ENCODE peak calls at places on chromosomes 2 and 18, in five cellular contexts. Y is AG04450, Z is uterus, A is K562, V is psoas muscle. K is an unnamed sample.

GRCh38 chr2:219570194-219570923 is 980 bp downstream of the OBSL1 start:
- DNase-seq in Y (no peak), A (peak), Z (no peak), V (peak), K (no peak)

GRCh38 chr2:128324897-128325410 is 6.3 kb upstream of the HS6ST1 start:
- DNase-seq in V (no peak), Y (no peak), A (no peak), Z (no peak), K (no peak)

GRCh38 chr2:62296833-62297641 is 101.1 kb downstream of the B3GNT2 start:
- DNase-seq in V (no peak), A (peak), Z (no peak), Y (no peak), K (no peak)

GRCh38 chr2:164933751-164934189 is 21.6 kb downstream of the SLC38A11 start:
- DNase-seq in Y (no peak), Z (no peak), A (no peak), V (no peak), K (no peak)

GRCh38 chr2:234135750-234136221 is 85.3 kb downstream of the SPP2 start:
- DNase-seq in Y (peak), A (peak), Z (no peak), V (peak), K (peak)

GRCh38 chr2:233699424-233700027 is 6.8 kb downstream of the UGT1A6 start:
- DNase-seq in Y (no peak), V (no peak), Z (no peak), A (no peak), K (no peak)

GRCh38 chr2:171146633-171147032 is 14.1 kb downstream of the TLK1 start:
- DNase-seq in V (no peak), Y (no peak), Z (no peak), A (no peak), K (no peak)

GRCh38 chr18:10085405-10085804 is 171.6 kb downstream of the VAPA start:
- DNase-seq in Y (no peak), V (no peak), A (no peak), Z (no peak), K (no peak)

GRCh38 chr2:27663160-27663462 is 303 bp downstream of the SUPT7L start:
- DNase-seq in Y (no peak), Z (no peak), V (peak), A (no peak), K (no peak)

GRCh38 chr2:228875152-228875875 is 395.8 kb downstream of the PID1 start:
- DNase-seq in A (no peak), Y (no peak), Z (no peak), V (no peak), K (no peak)

GRCh38 chr2:160430001-160430344 is 63.6 kb downstream of the RBMS1 start:
- DNase-seq in Z (no peak), A (no peak), V (no peak), Y (no peak), K (no peak)

GRCh38 chr2:5690718-5691658 is 1.2 kb upstream of the SOX11 start:
- DNase-seq in Z (no peak), A (no peak), Y (no peak), V (no peak), K (peak)

GRCh38 chr2:168801961-168802824 is at the start of gene NOSTRIN:
- DNase-seq in Y (no peak), V (no peak), A (peak), Z (peak), K (no peak)

GRCh38 chr2:166373539-166373938 is 2.2 kb downstream of the SCN9A start:
- DNase-seq in Z (no peak), Y (no peak), V (no peak), A (no peak), K (no peak)

GRCh38 chr18:74775239-74775638 is 177.6 kb downstream of the ZNF407 start:
- DNase-seq in A (no peak), Z (no peak), V (no peak), Y (peak), K (no peak)

GRCh38 chr18:13982136-13982535 is 66.8 kb upstream of the MC2R start:
- DNase-seq in Z (no peak), Y (no peak), V (no peak), A (no peak), K (no peak)

GRCh38 chr2:203492965-203493364 is 42.1 kb downstream of the RAPH1 start:
- DNase-seq in V (no peak), A (no peak), Y (no peak), Z (no peak), K (no peak)

GRCh38 chr2:65404988-65405697 is 27.3 kb downstream of the SPRED2 start:
- DNase-seq in V (no peak), Y (no peak), Z (no peak), A (no peak), K (no peak)

GRCh38 chr2:88059979-88060906 is 4.7 kb upstream of the KRCC1 start:
- DNase-seq in Y (no peak), A (peak), V (no peak), Z (no peak), K (peak)

GRCh38 chr18:5879479-5879882 is 15.8 kb downstream of the TMEM200C start:
- DNase-seq in A (peak), Y (peak), V (no peak), Z (no peak), K (no peak)

GRCh38 chr18:23669804-23670203 is 7.1 kb upstream of the ANKRD29 start:
- DNase-seq in Z (no peak), V (no peak), Y (no peak), A (no peak), K (no peak)

GRCh38 chr18:38010971-38011370 is 445.4 kb upstream of the CELF4 start:
- DNase-seq in V (no peak), A (no peak), Z (no peak), Y (no peak), K (no peak)

GRCh38 chr2:151518802-151519201 is 109.1 kb downstream of the RIF1 start:
- DNase-seq in Z (no peak), A (no peak), V (no peak), Y (no peak), K (no peak)

GRCh38 chr2:143732076-143732475 is 602.9 kb downstream of the ARHGAP15 start:
- DNase-seq in V (no peak), Z (no peak), Y (no peak), A (no peak), K (no peak)

GRCh38 chr18:79251021-79251420 is 144.7 kb upstream of the NFATC1 start:
- DNase-seq in Y (no peak), V (no peak), A (no peak), Z (no peak), K (no peak)

GRCh38 chr2:208369091-208369490 is 37.5 kb upstream of the PTH2R start:
- DNase-seq in Z (no peak), A (no peak), Y (no peak), V (no peak), K (no peak)

GRCh38 chr2:239341146-239341732 is 59.6 kb downstream of the HDAC4 start:
- DNase-seq in A (no peak), V (no peak), Z (peak), Y (no peak), K (no peak)

GRCh38 chr2:55051026-55051866 is 995 bp upstream of the RTN4 start:
- DNase-seq in A (peak), Z (peak), Y (peak), V (peak), K (no peak)

GRCh38 chr2:112020561-112020960 is 34.5 kb upstream of the TMEM87B start:
- DNase-seq in A (no peak), Z (no peak), Y (no peak), V (no peak), K (no peak)

GRCh38 chr2:20353597-20353996 is 3.0 kb upstream of the PUM2 start:
- DNase-seq in Z (no peak), A (peak), Y (no peak), V (no peak), K (no peak)

GRCh38 chr2:12488365-12488972 is 228.3 kb upstream of the TRIB2 start:
- DNase-seq in Y (no peak), V (no peak), Z (no peak), A (no peak), K (no peak)

GRCh38 chr2:240567872-240568677 is at the start of gene RNPEPL1:
- DNase-seq in Y (no peak), A (peak), V (peak), Z (peak), K (peak)

GRCh38 chr2:25290811-25291510 is 50.8 kb downstream of the DNMT3A start:
- DNase-seq in A (peak), Y (no peak), Z (no peak), V (no peak), K (no peak)

GRCh38 chr2:240811346-240812300 is 8.4 kb downstream of the KIF1A start:
- DNase-seq in V (no peak), Z (peak), Y (no peak), A (no peak), K (no peak)

GRCh38 chr2:68203587-68203986 is 45.9 kb downstream of the PNO1 start:
- DNase-seq in Y (no peak), Z (no peak), A (no peak), V (no peak), K (no peak)

GRCh38 chr2:47069628-47070154 is 85.4 kb downstream of the STPG4 start:
- DNase-seq in Y (no peak), A (no peak), Z (no peak), V (peak), K (no peak)

GRCh38 chr2:222806606-222807036 is 54.2 kb upstream of the ACSL3 start:
- DNase-seq in V (no peak), Z (no peak), Y (no peak), A (no peak), K (no peak)

GRCh38 chr2:19649785-19650380 is 251.9 kb downstream of the TTC32 start:
- DNase-seq in Z (no peak), A (no peak), Y (peak), V (no peak), K (no peak)

GRCh38 chr18:11512096-11513030 is 97.0 kb upstream of the SLC35G4 start:
- DNase-seq in Z (no peak), A (no peak), V (no peak), Y (no peak), K (no peak)
- TF ChIP-seq CTCF in Z (no peak), A (no peak), V (peak), Y (peak), K (peak)

DNA sequence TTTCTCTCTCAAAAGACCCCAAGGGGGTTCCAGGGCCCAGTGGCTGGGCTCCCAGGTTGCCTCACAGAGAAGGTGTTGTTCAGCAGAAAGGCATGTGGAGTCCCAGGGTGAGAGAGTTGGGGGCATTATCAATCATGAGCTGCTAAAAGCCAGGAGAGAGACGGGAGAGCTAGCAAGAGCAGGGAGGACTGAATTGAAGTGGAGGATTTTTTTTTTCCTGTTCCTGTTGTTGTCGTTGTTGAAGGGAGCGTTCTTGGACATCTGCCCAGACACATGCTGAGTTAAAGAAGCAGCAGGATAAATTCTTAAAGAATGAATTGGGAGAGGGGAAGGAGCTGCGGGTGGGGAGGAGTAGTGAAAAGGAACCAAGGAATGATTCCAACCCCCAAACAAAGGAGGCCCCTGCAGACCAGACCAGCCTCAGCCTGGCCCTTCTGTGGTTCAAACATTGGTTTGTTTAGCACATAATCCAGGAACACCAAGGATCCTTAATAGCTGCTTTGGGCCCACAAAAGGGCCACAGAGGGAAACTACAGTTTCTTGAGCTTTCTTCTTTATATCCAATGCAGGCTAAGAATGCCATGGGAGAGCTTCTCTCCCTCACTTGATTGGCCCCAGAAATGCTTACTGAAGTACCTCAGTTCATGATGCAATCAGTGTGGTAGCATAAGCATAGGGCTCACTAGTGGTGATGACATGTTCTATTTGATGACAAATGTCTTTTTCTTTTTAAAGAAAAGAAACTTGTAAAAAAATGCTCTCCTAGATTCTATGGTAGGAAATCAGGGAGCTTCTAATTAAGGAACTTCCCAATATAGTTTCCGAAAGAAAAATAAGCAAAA is 146.0 kb downstream of the SETBP1 start:
- DNase-seq in V (peak), Z (peak), Y (peak), A (no peak), K (no peak)
- H3K27ac ChIP-seq in V (peak), Z (peak), Y (peak), A (no peak), K (no peak)

DNA sequence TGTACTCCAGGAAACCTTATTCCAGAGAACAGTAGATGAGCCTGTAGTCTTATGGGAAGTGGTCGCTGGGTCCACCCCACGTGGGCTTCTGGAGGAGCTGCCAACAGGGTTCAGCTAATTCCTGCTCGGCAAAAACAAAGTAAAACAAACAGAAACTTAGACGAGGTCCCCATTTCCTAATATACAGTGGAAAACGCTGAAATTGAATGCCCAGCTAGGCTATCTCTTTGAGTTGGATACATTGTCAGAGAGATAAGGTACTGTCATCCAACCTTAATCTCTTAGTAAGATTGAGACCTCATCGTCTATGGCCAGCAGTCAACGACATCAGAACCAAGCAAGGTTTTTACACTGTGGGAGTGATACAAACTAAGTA is 2.1 kb downstream of the EMILIN2 start:
- DNase-seq in A (no peak), Z (no peak), V (no peak), Y (no peak), K (no peak)
- H3K4me3 ChIP-seq in A (no peak), Z (no peak), V (no peak), Y (no peak), K (no peak)

GRCh38 chr2:105243961-105244360 is 2.4 kb downstream of the GPR45 start:
- DNase-seq in A (peak), Y (no peak), V (no peak), Z (no peak), K (peak)
- TF ChIP-seq CTCF in A (peak), Y (peak), V (no peak), Z (no peak), K (peak)

GRCh38 chr2:97871096-97871780 is 124.5 kb downstream of the TMEM131 start:
- DNase-seq in V (no peak), A (no peak), Z (no peak), Y (peak), K (no peak)

GRCh38 chr2:97870396-97870843 is 125.3 kb downstream of the TMEM131 start:
- DNase-seq in Y (peak), V (no peak), A (peak), Z (no peak), K (no peak)

GRCh38 chr2:97868986-97869721 is 126.6 kb downstream of the TMEM131 start:
- DNase-seq in A (no peak), V (peak), Y (peak), Z (no peak), K (no peak)

GRCh38 chr2:97869722-97870346 is 125.9 kb downstream of the TMEM131 start:
- DNase-seq in A (no peak), Z (no peak), Y (no peak), V (no peak), K (no peak)
- H3K27ac ChIP-seq in A (no peak), Z (no peak), Y (peak), V (peak), K (no peak)

K was measured in WERI-Rb-1.